ENCODE peak calls at places on chromosomes 13 and 19, in four cellular contexts. J is kidney glomerular epithelial cell; F is activated CD4-positive, alpha-beta T cell treated with anti-CD3 and anti-CD28 coated beads for 24 hours; S is AG04450. M is an unnamed sample.

GRCh38 chr13:83117046-83117445 is 765.2 kb downstream of the SLITRK1 start:
- DNase-seq in J (peak), F (no peak), S (no peak), M (no peak)

GRCh38 chr19:19460761-19461265 is 54.5 kb downstream of the TSSK6 start:
- DNase-seq in J (no peak), F (peak), S (no peak), M (peak)

GRCh38 chr19:10086032-10086903 is at the start of gene SHFL:
- DNase-seq in J (peak), F (peak), S (no peak), M (peak)

GRCh38 chr19:16957151-16957662 is 68.4 kb downstream of the F2RL3 start:
- DNase-seq in J (no peak), F (no peak), S (no peak), M (no peak)

GRCh38 chr13:80755925-80756324 is 415.0 kb upstream of the SPRY2 start:
- DNase-seq in J (no peak), F (no peak), S (no peak), M (no peak)

GRCh38 chr13:50081106-50081898 is 66.1 kb downstream of the KCNRG start:
- DNase-seq in J (peak), F (peak), S (no peak), M (peak)

GRCh38 chr13:98083507-98083906 is 59.4 kb upstream of the FARP1 start:
- DNase-seq in J (peak), F (no peak), S (peak), M (peak)

GRCh38 chr19:6042776-6043726 is 65.1 kb upstream of the RANBP3 start:
- DNase-seq in J (no peak), F (no peak), S (no peak), M (no peak)

GRCh38 chr19:50368649-50369570 is 3.5 kb upstream of the NAPSA start:
- DNase-seq in J (peak), F (peak), S (peak), M (peak)

GRCh38 chr13:42280537-42280936 is 8.6 kb downstream of the AKAP11 start:
- DNase-seq in J (no peak), F (no peak), S (no peak), M (no peak)

GRCh38 chr19:16876904-16877361 is 11.9 kb upstream of the F2RL3 start:
- DNase-seq in J (no peak), F (no peak), S (no peak), M (peak)

GRCh38 chr19:633068-633785 is at the start of gene POLRMT:
- DNase-seq in J (peak), F (peak), S (peak), M (peak)

GRCh38 chr19:511101-511841 is 4.0 kb downstream of the TPGS1 start:
- DNase-seq in J (no peak), F (peak), S (no peak), M (peak)

GRCh38 chr13:40363653-40364052 is 302.8 kb downstream of the FOXO1 start:
- DNase-seq in J (no peak), F (no peak), S (no peak), M (no peak)

GRCh38 chr19:46088101-46088500 is 36.4 kb downstream of the IGFL3 start:
- DNase-seq in J (no peak), F (no peak), S (no peak), M (no peak)

GRCh38 chr13:66855110-66855509 is 375.0 kb downstream of the PCDH9 start:
- DNase-seq in J (no peak), F (no peak), S (no peak), M (no peak)

GRCh38 chr19:15191982-15192381 is 8.8 kb downstream of the NOTCH3 start:
- DNase-seq in J (no peak), F (no peak), S (no peak), M (no peak)

GRCh38 chr13:113320226-113320875 is 23.3 kb downstream of the LAMP1 start:
- DNase-seq in J (no peak), F (no peak), S (no peak), M (no peak)

GRCh38 chr19:39113199-39113598 is 12.4 kb upstream of the PAK4 start:
- DNase-seq in J (no peak), F (no peak), S (no peak), M (no peak)

GRCh38 chr13:110312669-110313031 is 5.6 kb downstream of the COL4A2 start:
- DNase-seq in J (peak), F (no peak), S (no peak), M (peak)

GRCh38 chr13:62512194-62513141 is 1096.8 kb upstream of the PCDH20 start:
- DNase-seq in J (peak), F (no peak), S (peak), M (peak)

GRCh38 chr13:30257433-30258099 is 49.8 kb downstream of the KATNAL1 start:
- DNase-seq in J (no peak), F (no peak), S (no peak), M (no peak)

GRCh38 chr19:29255006-29255405 is 42.1 kb upstream of the UQCRFS1 start:
- DNase-seq in J (no peak), F (no peak), S (no peak), M (no peak)

GRCh38 chr19:49924004-49924880 is 4.8 kb upstream of the ATF5 start:
- DNase-seq in J (no peak), F (no peak), S (no peak), M (no peak)

GRCh38 chr13:50123515-50123861 is 108.2 kb downstream of the KCNRG start:
- DNase-seq in J (no peak), F (no peak), S (no peak), M (no peak)

GRCh38 chr13:51221674-51222509 is at the start of gene FAM124A:
- DNase-seq in J (peak), F (peak), S (no peak), M (peak)

GRCh38 chr19:55646889-55647731 is 902 bp upstream of the CCDC106 start:
- DNase-seq in J (no peak), F (no peak), S (no peak), M (no peak)

GRCh38 chr13:100872761-100873160 is 198.2 kb upstream of the TMTC4 start:
- DNase-seq in J (no peak), F (no peak), S (no peak), M (no peak)

GRCh38 chr19:16889429-16889882 is 657 bp downstream of the F2RL3 start:
- DNase-seq in J (no peak), F (no peak), S (no peak), M (no peak)

GRCh38 chr13:43546260-43546659 is 240.5 kb downstream of the ENOX1 start:
- DNase-seq in J (no peak), F (no peak), S (no peak), M (no peak)

GRCh38 chr13:110246530-110246929 is 60.4 kb downstream of the COL4A1 start:
- DNase-seq in J (no peak), F (no peak), S (no peak), M (no peak)

GRCh38 chr13:21641629-21642028 is 29.2 kb upstream of the FGF9 start:
- DNase-seq in J (no peak), F (no peak), S (no peak), M (no peak)

GRCh38 chr13:65378943-65379519 is 1851.1 kb downstream of the PCDH9 start:
- DNase-seq in J (peak), F (no peak), S (no peak), M (peak)

GRCh38 chr19:6003976-6004375 is 26.0 kb upstream of the RANBP3 start:
- DNase-seq in J (no peak), F (no peak), S (no peak), M (no peak)

M was measured in dermis blood vessel endothelial cell.